ENCODE peak calls at places on chromosomes 16 and 17, in eight cellular contexts. C, E, B, K, R, Z, N and W are unnamed samples.

GRCh38 chr16:11129378-11129781 is 126.6 kb downstream of the SOCS1 start:
- DNase-seq in K (peak; percentile 81), N (no peak), E (no peak), B (no peak), C (no peak), R (no peak), Z (no peak), W (no peak)

GRCh38 chr16:89094252-89094901 is 725 bp downstream of the ACSF3 start:
- DNase-seq in C (no peak), K (no peak), N (peak; percentile 38), B (peak; percentile 40), Z (no peak), E (no peak), R (no peak), W (no peak)

GRCh38 chr17:70173646-70174045 is 4.3 kb downstream of the KCNJ2 start:
- DNase-seq in C (no peak), B (peak; percentile 16), E (no peak), K (no peak), N (no peak), R (no peak), Z (no peak), W (no peak)

GRCh38 chr17:71071837-71072236 is 902.5 kb downstream of the KCNJ2 start:
- DNase-seq in Z (no peak), B (no peak), N (no peak), C (no peak), R (no peak), K (peak; percentile 7), E (no peak), W (no peak)

GRCh38 chr16:84357191-84357651 is 11.1 kb upstream of the ATP2C2 start:
- DNase-seq in R (no peak), E (no peak), B (no peak), Z (no peak), C (no peak), N (no peak), K (no peak), W (no peak)

GRCh38 chr17:46727572-46728348 is 90.7 kb downstream of the WNT3 start:
- DNase-seq in C (no peak), Z (no peak), B (no peak), K (no peak), R (no peak), N (no peak), E (no peak), W (no peak)

GRCh38 chr17:35568561-35568960 is 7.9 kb upstream of the SLFN14 start:
- DNase-seq in Z (no peak), R (no peak), E (no peak), K (no peak), C (peak; percentile 23), N (no peak), B (no peak), W (no peak)

GRCh38 chr16:55539049-55539448 is 27.4 kb upstream of the CAPNS2 start:
- DNase-seq in B (no peak), E (no peak), N (no peak), K (no peak), R (no peak), C (no peak), Z (no peak), W (no peak)

GRCh38 chr16:72241930-72242329 is 70.0 kb upstream of the PMFBP1 start:
- DNase-seq in Z (no peak), R (no peak), N (no peak), E (no peak), B (peak; percentile 60), K (peak; percentile 70), C (peak; percentile 35), W (no peak)

GRCh38 chr16:70652322-70652721 is 6.0 kb downstream of the IL34 start:
- DNase-seq in R (no peak), B (no peak), C (no peak), K (no peak), Z (no peak), E (no peak), N (no peak), W (no peak)

GRCh38 chr17:10117581-10118001 is 80.8 kb downstream of the GAS7 start:
- DNase-seq in R (no peak), Z (no peak), K (no peak), N (no peak), C (no peak), E (no peak), B (no peak), W (no peak)

GRCh38 chr16:616771-617586 is 13.8 kb upstream of the WFIKKN1 start:
- DNase-seq in N (no peak), B (peak; percentile 58), K (no peak), C (no peak), Z (peak; percentile 71), E (no peak), R (no peak), W (no peak)

GRCh38 chr17:75352079-75352569 is 53.4 kb downstream of the GRB2 start:
- DNase-seq in Z (no peak), E (peak; percentile 52), C (peak; percentile 31), K (peak; percentile 37), B (no peak), N (no peak), R (peak; percentile 83), W (no peak)

GRCh38 chr17:40035162-40035559 is 19.0 kb downstream of the MED24 start:
- DNase-seq in Z (no peak), N (no peak), B (no peak), E (no peak), C (no peak), K (peak; percentile 71), R (peak; percentile 91), W (no peak)

GRCh38 chr16:28910046-28911031 is 14.7 kb downstream of the RABEP2 start:
- DNase-seq in Z (no peak), N (no peak), E (no peak), C (no peak), K (no peak), R (no peak), B (peak; percentile 75), W (peak; percentile 34)

GRCh38 chr16:30950516-30951073 is 1.7 kb downstream of the ORAI3 start:
- DNase-seq in E (no peak), C (no peak), Z (no peak), R (no peak), N (no peak), B (no peak), K (no peak), W (no peak)

GRCh38 chr16:68371706-68372380 is 61.0 kb downstream of the PRMT7 start:
- DNase-seq in N (no peak), E (no peak), C (no peak), K (no peak), R (no peak), Z (no peak), B (no peak), W (no peak)

GRCh38 chr17:41687828-41688640 is 651 bp upstream of the EIF1 start:
- DNase-seq in B (peak; percentile 81), R (no peak), C (peak; percentile 67), K (peak; percentile 60), Z (peak; percentile 66), N (peak; percentile 78), E (peak; percentile 65), W (peak; percentile 74)

GRCh38 chr17:74373838-74374606 is 6.7 kb downstream of the GPR142 start:
- DNase-seq in R (no peak), C (peak; percentile 33), Z (no peak), K (no peak), E (peak; percentile 42), B (peak; percentile 76), N (no peak), W (no peak)

GRCh38 chr17:1643293-1643998 is 2.1 kb downstream of the SCARF1 start:
- DNase-seq in B (peak; percentile 87), K (peak; percentile 43), N (peak; percentile 88), E (peak; percentile 92), C (peak; percentile 91), Z (peak; percentile 76), R (peak; percentile 96), W (peak; percentile 67)
- TF ChIP-seq CTCF in B (peak; percentile 19), K (no peak), N (peak; percentile 29), E (no peak), C (peak; percentile 54), Z (no peak), R (peak; percentile 62), W (no peak)

GRCh38 chr17:5582177-5582885 is 2.0 kb downstream of the NLRP1 start:
- DNase-seq in B (no peak), N (peak; percentile 36), C (no peak), E (no peak), Z (no peak), K (no peak), R (no peak), W (no peak)

GRCh38 chr17:5583426-5584382 is 605 bp downstream of the NLRP1 start:
- DNase-seq in Z (no peak), E (no peak), C (no peak), N (no peak), K (no peak), R (no peak), B (no peak), W (peak; percentile 29)

GRCh38 chr17:5584971-5585794 is 874 bp upstream of the NLRP1 start:
- DNase-seq in K (no peak), R (no peak), E (no peak), B (no peak), C (no peak), Z (no peak), N (no peak), W (no peak)

GRCh38 chr17:5585814-5586558 is 1.7 kb upstream of the NLRP1 start:
- DNase-seq in C (no peak), K (no peak), B (no peak), Z (no peak), E (no peak), N (no peak), R (no peak), W (no peak)

GRCh38 chr17:5584383-5584951 is at the start of gene NLRP1:
- DNase-seq in C (peak; percentile 44), E (peak; percentile 76), N (peak; percentile 98), B (peak; percentile 87), R (peak; percentile 81), Z (peak; percentile 90), K (peak; percentile 50), W (peak; percentile 93)
- H3K4me1 ChIP-seq in C (no peaks in the 10 kb centered on the region), E (peaks cover 7% of the 10 kb centered on the region), N (peaks cover 66% of the 10 kb centered on the region), B (peaks cover 7% of the 10 kb centered on the region), R (peaks cover 2% of the 10 kb centered on the region), Z (peaks cover 2% of the 10 kb centered on the region), K (no peaks in the 10 kb centered on the region), W (peaks cover 21% of the 10 kb centered on the region)

GRCh38 chr17:44840936-44841335 is 6.7 kb upstream of the HIGD1B start:
- DNase-seq in B (no peak), N (no peak), R (no peak), C (no peak), E (no peak), K (no peak), Z (no peak), W (no peak)
- TF ChIP-seq CTCF in B (no peak), N (no peak), R (no peak), C (no peak), E (no peak), K (no peak), Z (no peak), W (no peak)

GRCh38 chr16:50024207-50024606 is 818 bp upstream of the CNEP1R1 start:
- DNase-seq in Z (no peak), R (no peak), B (no peak), K (no peak), E (no peak), N (no peak), C (no peak), W (no peak)

GRCh38 chr16:50023626-50024025 is 1.4 kb upstream of the CNEP1R1 start:
- DNase-seq in R (no peak), B (no peak), Z (no peak), C (no peak), N (no peak), K (no peak), E (no peak), W (no peak)

GRCh38 chr16:50027829-50028228 is 2.8 kb downstream of the CNEP1R1 start:
- DNase-seq in Z (no peak), R (no peak), N (no peak), K (no peak), C (no peak), B (no peak), E (no peak), W (no peak)

GRCh38 chr16:50025544-50025931 is 513 bp downstream of the CNEP1R1 start:
- DNase-seq in E (no peak), N (peak; percentile 41), B (no peak), Z (no peak), C (peak; percentile 14), R (no peak), K (no peak), W (no peak)

GRCh38 chr16:50024684-50025543 is at the start of gene CNEP1R1:
- DNase-seq in R (peak; percentile 98), C (peak; percentile 95), B (peak; percentile 94), Z (peak; percentile 94), N (peak; percentile 92), E (peak; percentile 93), K (peak; percentile 95), W (peak; percentile 94)
- H3K4me1 ChIP-seq in R (no peaks in the 10 kb centered on the region), C (peaks cover 8% of the 10 kb centered on the region), B (peaks cover 17% of the 10 kb centered on the region), Z (no peaks in the 10 kb centered on the region), N (peaks cover 17% of the 10 kb centered on the region), E (peaks cover 14% of the 10 kb centered on the region), K (peaks cover 3% of the 10 kb centered on the region), W (peaks cover 10% of the 10 kb centered on the region)